ENCODE peak calls at places on chromosomes 7 and 10, in seven cellular contexts. P, R, Q, O, V, Y and W are unnamed samples.

GRCh38 chr7:28500143-28500542 is 87.8 kb downstream of the CREB5 start:
- DNase-seq in P (no peak), R (no peak), Q (no peak), O (no peak), V (no peak), Y (no peak), W (no peak)

GRCh38 chr10:68560916-68561691 is 967 bp downstream of the TET1 start:
- DNase-seq in P (no peak), R (no peak), Q (no peak), O (no peak), V (no peak), Y (no peak), W (no peak)

GRCh38 chr10:49393757-49394156 is 2.1 kb downstream of the DRGX start:
- DNase-seq in P (no peak), R (no peak), Q (no peak), O (no peak), V (no peak), Y (no peak), W (no peak)

GRCh38 chr10:92691042-92691590 is 1.4 kb downstream of the HHEX start:
- DNase-seq in P (no peak), R (no peak), Q (peak), O (no peak), V (no peak), Y (no peak), W (no peak)

GRCh38 chr7:33040803-33041516 is 21.6 kb downstream of the NT5C3A start:
- DNase-seq in P (peak), R (peak), Q (no peak), O (peak), V (peak), Y (peak), W (peak)

GRCh38 chr7:76302299-76303056 is at the start of gene HSPB1:
- DNase-seq in P (peak), R (peak), Q (peak), O (no peak), V (peak), Y (peak), W (no peak)

GRCh38 chr7:55326079-55326847 is 38.9 kb upstream of the LANCL2 start:
- DNase-seq in P (no peak), R (peak), Q (peak), O (no peak), V (no peak), Y (no peak), W (no peak)

GRCh38 chr7:124758327-124758726 is 7.3 kb downstream of the GPR37 start:
- DNase-seq in P (no peak), R (peak), Q (no peak), O (no peak), V (no peak), Y (no peak), W (no peak)

GRCh38 chr7:490461-491291 is 29.0 kb downstream of the PDGFA start:
- DNase-seq in P (no peak), R (no peak), Q (no peak), O (no peak), V (no peak), Y (no peak), W (no peak)

GRCh38 chr7:16918288-16918895 is 36.6 kb upstream of the AGR3 start:
- DNase-seq in P (peak), R (peak), Q (no peak), O (peak), V (no peak), Y (peak), W (no peak)

GRCh38 chr7:113918946-113919345 is at the start of gene PPP1R3A:
- DNase-seq in P (no peak), R (no peak), Q (no peak), O (no peak), V (no peak), Y (peak), W (no peak)

GRCh38 chr7:12771378-12771877 is 84.0 kb downstream of the ARL4A start:
- DNase-seq in P (no peak), R (peak), Q (no peak), O (no peak), V (no peak), Y (no peak), W (no peak)

GRCh38 chr10:82558208-82558607 is 683.2 kb downstream of the NRG3 start:
- DNase-seq in P (no peak), R (no peak), Q (no peak), O (no peak), V (no peak), Y (no peak), W (no peak)